ENCODE peak calls at places on chromosomes 3 and 15, in nine cellular contexts. A, W, R, J, G, H, F, X and C are unnamed samples.
A peak's percentile ranks its signal among the peaks of the same experiment; 100 is the strongest.

GRCh38 chr3:67418539-67419529 is 235.6 kb downstream of the SUCLG2 start:
- DNase-seq in G (no peak), J (no peak), W (no peak), X (peak; percentile 13), A (no peak), F (no peak), H (no peak), R (no peak), C (no peak)

GRCh38 chr3:27224197-27224596 is 145.0 kb downstream of the NEK10 start:
- DNase-seq in J (no peak), W (no peak), F (no peak), G (no peak), A (no peak), X (peak; percentile 41), H (no peak), R (no peak), C (no peak)

GRCh38 chr3:62527484-62527883 is 154.1 kb upstream of the FEZF2 start:
- DNase-seq in F (no peak), G (no peak), X (peak; percentile 14), J (no peak), H (no peak), R (no peak), A (no peak), W (no peak), C (no peak)

GRCh38 chr3:175431396-175431795 is 572.3 kb downstream of the NAALADL2 start:
- DNase-seq in F (no peak), W (no peak), J (no peak), R (no peak), G (no peak), X (peak; percentile 90), A (no peak), H (no peak), C (no peak)

GRCh38 chr3:33718595-33718907 is 497 bp upstream of the CLASP2 start:
- DNase-seq in H (no peak), A (no peak), F (no peak), G (no peak), R (no peak), X (peak; percentile 2), J (no peak), W (no peak), C (no peak)

GRCh38 chr15:55649058-55649423 is 60.9 kb upstream of the PYGO1 start:
- DNase-seq in G (no peak), R (peak; percentile 57), H (no peak), W (peak; percentile 54), X (peak; percentile 86), J (no peak), A (no peak), F (no peak), C (no peak)

GRCh38 chr3:193909387-193909786 is 226.6 kb upstream of the HES1 start:
- DNase-seq in A (no peak), J (no peak), F (no peak), H (no peak), W (no peak), X (no peak), R (no peak), G (no peak), C (no peak)

GRCh38 chr3:134797080-134797801 is 2.2 kb downstream of the EPHB1 start:
- DNase-seq in G (no peak), R (no peak), H (no peak), A (no peak), W (no peak), F (no peak), J (no peak), X (no peak), C (no peak)

GRCh38 chr15:28885630-28886430 is at the start of gene APBA2:
- DNase-seq in R (peak; percentile 56), F (no peak), G (no peak), H (no peak), W (peak; percentile 48), X (peak; percentile 20), A (no peak), J (peak; percentile 72), C (no peak)

GRCh38 chr3:176352716-176353334 is 844.5 kb downstream of the TBL1XR1 start:
- DNase-seq in W (peak; percentile 47), H (no peak), J (no peak), R (no peak), G (no peak), X (peak; percentile 14), F (no peak), A (no peak), C (no peak)

GRCh38 chr3:10334461-10334860 is 13.5 kb upstream of the SEC13 start:
- DNase-seq in J (no peak), H (no peak), F (no peak), G (no peak), A (no peak), X (peak; percentile 64), W (no peak), R (peak; percentile 25), C (no peak)

GRCh38 chr3:68007621-68008226 is 353.3 kb upstream of the SUCLG2 start:
- DNase-seq in G (no peak), W (no peak), F (no peak), H (no peak), J (peak; percentile 57), A (no peak), R (no peak), X (no peak), C (no peak)

GRCh38 chr3:40020689-40021088 is 211.3 kb downstream of the MYRIP start:
- DNase-seq in H (no peak), F (no peak), X (no peak), R (no peak), J (no peak), G (no peak), W (no peak), A (no peak), C (no peak)

GRCh38 chr3:40018369-40018768 is 209.0 kb downstream of the MYRIP start:
- DNase-seq in W (no peak), H (no peak), F (no peak), R (no peak), J (no peak), G (no peak), A (no peak), X (no peak), C (no peak)

GRCh38 chr3:40021338-40021737 is 211.9 kb downstream of the MYRIP start:
- DNase-seq in H (no peak), J (no peak), A (no peak), F (no peak), W (no peak), G (no peak), R (no peak), X (no peak), C (no peak)

GRCh38 chr3:40022267-40022827 is 212.9 kb downstream of the MYRIP start:
- DNase-seq in A (no peak), W (no peak), J (no peak), R (no peak), F (no peak), X (no peak), H (no peak), G (no peak), C (no peak)

GRCh38 chr3:40019371-40019770 is 210.0 kb downstream of the MYRIP start:
- DNase-seq in W (no peak), H (no peak), X (no peak), J (no peak), R (no peak), F (no peak), A (no peak), G (no peak), C (no peak)
- H3K4me1 ChIP-seq in W (no peaks in the 10 kb centered on the region), H (no peaks in the 10 kb centered on the region), X (no peaks in the 10 kb centered on the region), J (no peaks in the 10 kb centered on the region), R (no peaks in the 10 kb centered on the region), F (no peaks in the 10 kb centered on the region), A (no peaks in the 10 kb centered on the region), G (no peaks in the 10 kb centered on the region), C (no peaks in the 10 kb centered on the region)

DNA sequence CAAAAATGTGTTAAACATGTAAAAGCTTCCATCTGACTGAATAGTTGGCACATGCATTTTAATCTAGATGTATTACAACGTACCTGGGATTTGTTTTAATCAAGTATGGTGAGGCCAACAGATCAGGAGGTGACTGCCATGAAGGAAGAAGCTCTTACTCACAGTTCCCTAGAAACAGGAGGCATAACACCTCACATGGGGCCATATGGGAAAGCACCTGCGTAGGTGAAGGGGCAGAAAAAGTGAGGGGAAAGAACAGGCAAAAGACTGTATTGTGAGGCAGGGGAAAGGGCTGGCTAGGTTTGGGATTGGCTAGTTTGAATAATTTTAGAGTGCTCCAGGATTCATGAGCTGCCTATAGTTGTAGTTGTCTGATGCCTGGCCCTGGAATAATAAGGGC is 9.6 kb downstream of the SQOR start:
- DNase-seq in G (no peak), A (no peak), R (no peak), H (no peak), X (no peak), J (no peak), F (no peak), W (no peak), C (no peak)
- H3K27ac ChIP-seq in G (no peak overlapping the region), A (peak overlapping the region; percentile 45), R (peak overlapping the region; percentile 92), H (peak overlapping the region; percentile 73), X (no peak overlapping the region), J (no peak overlapping the region), F (no peak overlapping the region), W (no peak overlapping the region), C (peak overlapping the region; percentile 44)

GRCh38 chr3:169289303-169289702 is 374.2 kb downstream of the MECOM start:
- DNase-seq in G (no peak), H (no peak), J (no peak), W (no peak), X (no peak), R (no peak), A (no peak), F (no peak), C (no peak)
- H3K4me1 ChIP-seq in G (no peaks in the 10 kb centered on the region), H (peaks cover 26% of the 10 kb centered on the region), J (no peaks in the 10 kb centered on the region), W (no peaks in the 10 kb centered on the region), X (no peaks in the 10 kb centered on the region), R (peaks cover 14% of the 10 kb centered on the region), A (peaks cover 7% of the 10 kb centered on the region), F (no peaks in the 10 kb centered on the region), C (peaks cover 5% of the 10 kb centered on the region)

GRCh38 chr15:66935121-66935520 is 130.3 kb upstream of the SMAD3 start:
- DNase-seq in G (no peak), X (no peak), H (no peak), R (no peak), W (no peak), F (no peak), A (no peak), J (no peak), C (no peak)
- H3K27ac ChIP-seq in G (no peak overlapping the region), X (no peak overlapping the region), H (no peak overlapping the region), R (no peak overlapping the region), W (no peak overlapping the region), F (no peak overlapping the region), A (no peak overlapping the region), J (no peak overlapping the region), C (no peak overlapping the region)

DNA sequence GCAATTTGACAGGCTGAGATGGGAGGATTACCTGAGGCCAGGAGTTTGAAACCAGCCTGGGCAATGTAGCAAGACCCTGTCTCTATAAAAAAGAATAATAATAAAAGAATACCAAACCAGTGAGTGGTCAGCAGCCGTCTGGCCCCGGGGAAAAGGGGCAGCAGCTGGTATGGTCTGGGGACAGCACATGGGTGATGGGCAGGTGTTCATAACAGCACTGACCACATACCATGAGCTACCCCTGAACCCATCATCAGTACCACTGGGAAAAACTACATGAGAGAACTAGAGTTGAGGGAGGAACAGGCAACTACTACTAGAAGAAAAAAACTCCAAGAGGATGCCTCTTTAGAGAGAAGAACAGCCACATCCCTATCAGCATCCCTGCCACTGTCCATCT is 40.7 kb downstream of the ARHGEF3 start:
- DNase-seq in F (no peak), R (no peak), G (no peak), A (no peak), X (no peak), H (no peak), W (no peak), J (no peak), C (no peak)
- H3K4me1 ChIP-seq in F (no peaks in the 10 kb centered on the region), R (peaks cover 10% of the 10 kb centered on the region), G (peaks cover 8% of the 10 kb centered on the region), A (peaks cover 41% of the 10 kb centered on the region), X (peaks cover 13% of the 10 kb centered on the region), H (peaks cover 76% of the 10 kb centered on the region), W (peaks cover 2% of the 10 kb centered on the region), J (peaks cover 72% of the 10 kb centered on the region), C (peaks cover 3% of the 10 kb centered on the region)